ENCODE peak calls at places on chromosomes 11 and 22, in six cellular contexts. T is body of pancreas; K is H1; U is neural crest cell; C is CD8-positive, alpha-beta T cell; O is osteoblast. E is an unnamed sample.

GRCh38 chr11:1744879-1745700 is 5.3 kb downstream of the IFITM10 start:
- DNase-seq in T (no peak), K (no peak), U (no peak), C (no peak), O (peak), E (no peak)

GRCh38 chr22:46280999-46281623 is 13.3 kb downstream of the TTC38 start:
- DNase-seq in T (no peak), K (no peak), U (no peak), C (peak), O (peak), E (no peak)

GRCh38 chr11:68158580-68158979 is 37.4 kb upstream of the CHKA start:
- DNase-seq in T (no peak), K (no peak), U (no peak), C (no peak), O (no peak), E (no peak)

GRCh38 chr11:2525941-2526807 is 81.4 kb downstream of the KCNQ1 start:
- DNase-seq in T (peak), K (no peak), U (no peak), C (no peak), O (peak), E (peak)

GRCh38 chr11:942853-943252 is 17.2 kb downstream of the AP2A2 start:
- DNase-seq in T (no peak), K (no peak), U (no peak), C (no peak), O (peak), E (no peak)

GRCh38 chr22:38012604-38013072 is 28.3 kb upstream of the SOX10 start:
- DNase-seq in T (no peak), K (no peak), U (no peak), C (no peak), O (peak), E (no peak)

GRCh38 chr11:130314184-130314748 is 451 bp downstream of the ZBTB44 start:
- DNase-seq in T (peak), K (peak), U (peak), C (no peak), O (peak), E (peak)

GRCh38 chr22:45273452-45274075 is 11.2 kb upstream of the UPK3A start:
- DNase-seq in T (no peak), K (no peak), U (no peak), C (no peak), O (no peak), E (no peak)

GRCh38 chr11:78796956-78797355 is 222.3 kb upstream of the NARS2 start:
- DNase-seq in T (peak), K (no peak), U (no peak), C (no peak), O (peak), E (no peak)

GRCh38 chr11:44574620-44575287 is 9.3 kb downstream of the CD82 start:
- DNase-seq in T (no peak), K (no peak), U (no peak), C (no peak), O (peak), E (no peak)

GRCh38 chr22:19291218-19291579 is 320 bp downstream of the CLTCL1 start:
- DNase-seq in T (peak), K (peak), U (peak), C (peak), O (peak), E (peak)

GRCh38 chr11:120442031-120442430 is 69.5 kb upstream of the GRIK4 start:
- DNase-seq in T (no peak), K (no peak), U (no peak), C (no peak), O (peak), E (no peak)

GRCh38 chr11:62554377-62554776 is 7.8 kb upstream of the AHNAK start:
- DNase-seq in T (no peak), K (no peak), U (no peak), C (no peak), O (no peak), E (no peak)

GRCh38 chr11:94018721-94019120 is 2.4 kb upstream of the HEPHL1 start:
- DNase-seq in T (no peak), K (no peak), U (no peak), C (no peak), O (no peak), E (no peak)

GRCh38 chr22:22681221-22681739 is 36.9 kb downstream of the GGTLC2 start:
- DNase-seq in T (no peak), K (no peak), U (no peak), C (no peak), O (no peak), E (no peak)

GRCh38 chr22:27796118-27796517 is 5.4 kb downstream of the MN1 start:
- DNase-seq in T (no peak), K (no peak), U (no peak), C (no peak), O (no peak), E (no peak)

GRCh38 chr22:30047364-30047738 is 32.9 kb upstream of the HORMAD2 start:
- DNase-seq in T (no peak), K (no peak), U (no peak), C (peak), O (peak), E (no peak)

GRCh38 chr11:11446562-11446961 is 93.5 kb upstream of the CSNK2A3 start:
- DNase-seq in T (no peak), K (no peak), U (no peak), C (no peak), O (no peak), E (no peak)

GRCh38 chr11:75597636-75598035 is 35.6 kb downstream of the SERPINH1 start:
- DNase-seq in T (no peak), K (no peak), U (peak), C (no peak), O (no peak), E (no peak)

GRCh38 chr22:29408925-29409324 is 20.6 kb upstream of the AP1B1 start:
- DNase-seq in T (no peak), K (no peak), U (no peak), C (no peak), O (no peak), E (no peak)

GRCh38 chr11:72741849-72742521 is 10.2 kb downstream of the ARAP1 start:
- DNase-seq in T (no peak), K (no peak), U (no peak), C (no peak), O (no peak), E (no peak)

GRCh38 chr11:6638437-6638836 is 17.2 kb downstream of the DCHS1 start:
- DNase-seq in T (peak), K (no peak), U (no peak), C (no peak), O (no peak), E (no peak)

GRCh38 chr11:3190600-3190999 is 25.5 kb upstream of the OSBPL5 start:
- DNase-seq in T (no peak), K (peak), U (no peak), C (no peak), O (peak), E (no peak)

GRCh38 chr11:60589611-60590010 is 74.4 kb downstream of the MS4A13 start:
- DNase-seq in T (no peak), K (no peak), U (no peak), C (no peak), O (no peak), E (no peak)
- TF ChIP-seq CTCF in T (no peak), K (no peak), U (peak), C (no peak), O (peak), E (no peak)

GRCh38 chr11:67118801-67119576 is at the start of gene KDM2A:
- DNase-seq in T (peak), K (peak), U (peak), C (peak), O (peak), E (peak)
- TF ChIP-seq CTCF in T (peak), K (no peak), U (peak), C (no peak), O (no peak), E (no peak)

GRCh38 chr11:115132829-115133228 is 371.4 kb downstream of the CADM1 start:
- DNase-seq in T (no peak), K (no peak), U (no peak), C (no peak), O (no peak), E (no peak)
- TF ChIP-seq CTCF in T (no peak), K (peak), U (peak), C (no peak), O (no peak), E (no peak)

GRCh38 chr11:34151166-34151565 is 45.7 kb downstream of the NAT10 start:
- DNase-seq in T (no peak), K (no peak), U (no peak), C (no peak), O (peak), E (no peak)

GRCh38 chr11:34149274-34149673 is 43.8 kb downstream of the NAT10 start:
- DNase-seq in T (no peak), K (no peak), U (no peak), C (no peak), O (peak), E (no peak)

GRCh38 chr11:34150494-34151151 is 45.2 kb downstream of the NAT10 start:
- DNase-seq in T (no peak), K (no peak), U (no peak), C (no peak), O (peak), E (no peak)

GRCh38 chr11:34148504-34149165 is 43.2 kb downstream of the NAT10 start:
- DNase-seq in T (no peak), K (no peak), U (peak), C (no peak), O (peak), E (no peak)

GRCh38 chr11:34149786-34150185 is 44.4 kb downstream of the NAT10 start:
- DNase-seq in T (no peak), K (peak), U (peak), C (no peak), O (peak), E (no peak)
- TF ChIP-seq CTCF in T (peak), K (peak), U (peak), C (no peak), O (peak), E (no peak)

DNA sequence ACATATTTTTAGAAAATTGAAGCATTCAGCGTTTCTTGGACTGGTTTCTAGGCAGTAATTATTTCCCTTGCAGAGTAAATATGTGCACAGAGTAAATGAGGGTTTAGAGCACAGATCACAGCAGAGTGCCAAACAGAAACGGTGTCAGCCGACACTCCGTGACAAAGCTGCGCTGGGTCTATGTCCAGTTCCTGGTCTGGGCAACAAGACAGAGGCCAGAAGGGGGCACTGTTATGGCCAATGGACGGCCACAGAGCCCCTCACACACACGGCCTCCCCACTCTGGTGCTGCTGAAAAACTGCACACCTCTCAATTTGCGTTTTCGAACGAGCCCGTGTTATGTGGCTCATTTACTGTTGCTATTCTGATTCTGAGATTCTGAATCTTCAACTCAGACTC is 180.7 kb downstream of the MPPED1 start:
- DNase-seq in T (peak), K (peak), U (peak), C (no peak), O (no peak), E (no peak)
- TF ChIP-seq CTCF in T (no peak), K (peak), U (peak), C (no peak), O (peak), E (no peak)

E was measured in mesothelial cell of epicardium.